ENCODE peak calls at places on chromosome 4, in ten cellular contexts. U is BJ, G is fibroblast of lung, B is astrocyte of the spinal cord, S is GM20000, N is heart left ventricle, J is neural progenitor cell, M is Calu3, C is sigmoid colon, R is kidney epithelial cell. P is an unnamed sample.

GRCh38 chr4:151038452-151039157 is 23.5 kb upstream of the LRBA start:
- DNase-seq in U (no peak), G (no peak), B (no peak), S (no peak), N (no peak), J (no peak), M (no peak), C (no peak), R (no peak), P (no peak)

GRCh38 chr4:7359302-7360063 is 75.2 kb downstream of the PSAPL1 start:
- DNase-seq in U (no peak), G (no peak), B (no peak), S (no peak), N (no peak), J (no peak), M (peak), C (no peak), R (no peak), P (no peak)

GRCh38 chr4:140497776-140498636 is at the start of gene MGAT4D:
- DNase-seq in U (no peak), G (peak), B (no peak), S (no peak), N (no peak), J (peak), M (peak), C (no peak), R (no peak), P (no peak)

GRCh38 chr4:53321151-53321987 is 44.5 kb downstream of the SCFD2 start:
- DNase-seq in U (peak), G (peak), B (peak), S (no peak), N (no peak), J (no peak), M (no peak), C (no peak), R (peak), P (no peak)

GRCh38 chr4:1416948-1417260 is 10.7 kb upstream of the NKX1-1 start:
- DNase-seq in U (no peak), G (no peak), B (no peak), S (no peak), N (no peak), J (no peak), M (no peak), C (peak), R (no peak), P (no peak)

GRCh38 chr4:7924163-7924562 is 15.5 kb downstream of the AFAP1 start:
- DNase-seq in U (no peak), G (no peak), B (no peak), S (no peak), N (no peak), J (no peak), M (no peak), C (no peak), R (no peak), P (no peak)

GRCh38 chr4:41982716-41983115 is 1.2 kb downstream of the DCAF4L1 start:
- DNase-seq in U (no peak), G (no peak), B (no peak), S (no peak), N (no peak), J (no peak), M (no peak), C (no peak), R (no peak), P (no peak)

GRCh38 chr4:99536848-99537247 is 26.0 kb downstream of the C4orf17 start:
- DNase-seq in U (no peak), G (no peak), B (no peak), S (no peak), N (no peak), J (no peak), M (no peak), C (no peak), R (no peak), P (no peak)

GRCh38 chr4:150402968-150403367 is 179.0 kb upstream of the MAB21L2 start:
- DNase-seq in U (no peak), G (peak), B (peak), S (peak), N (peak), J (peak), M (peak), C (peak), R (peak), P (no peak)

GRCh38 chr4:24657768-24658617 is 73.6 kb upstream of the DHX15 start:
- DNase-seq in U (no peak), G (peak), B (peak), S (peak), N (peak), J (peak), M (peak), C (no peak), R (peak), P (peak)

GRCh38 chr4:155529197-155529596 is 137.5 kb upstream of the GUCY1A1 start:
- DNase-seq in U (no peak), G (peak), B (no peak), S (peak), N (no peak), J (peak), M (peak), C (no peak), R (no peak), P (peak)

GRCh38 chr4:153024466-153024865 is 88.3 kb downstream of the FHDC1 start:
- DNase-seq in U (no peak), G (no peak), B (no peak), S (no peak), N (no peak), J (no peak), M (no peak), C (no peak), R (no peak), P (no peak)

GRCh38 chr4:15714616-15715015 is 11.8 kb downstream of the BST1 start:
- DNase-seq in U (no peak), G (peak), B (peak), S (no peak), N (peak), J (no peak), M (no peak), C (no peak), R (no peak), P (no peak)

GRCh38 chr4:16029886-16030285 is 53.9 kb downstream of the PROM1 start:
- DNase-seq in U (no peak), G (no peak), B (no peak), S (no peak), N (no peak), J (no peak), M (no peak), C (no peak), R (no peak), P (no peak)

GRCh38 chr4:78145622-78146021 is 88.5 kb downstream of the FRAS1 start:
- DNase-seq in U (no peak), G (no peak), B (peak), S (no peak), N (no peak), J (no peak), M (no peak), C (no peak), R (no peak), P (no peak)

GRCh38 chr4:55615008-55615407 is 21.1 kb downstream of the NMU start:
- DNase-seq in U (no peak), G (no peak), B (no peak), S (no peak), N (no peak), J (no peak), M (no peak), C (no peak), R (no peak), P (no peak)

GRCh38 chr4:48254381-48255072 is 15.1 kb downstream of the TEC start:
- DNase-seq in U (no peak), G (peak), B (peak), S (no peak), N (peak), J (no peak), M (no peak), C (no peak), R (no peak), P (no peak)

GRCh38 chr4:74451214-74451661 is 6.3 kb downstream of the AREG start:
- DNase-seq in U (no peak), G (peak), B (peak), S (no peak), N (no peak), J (no peak), M (peak), C (no peak), R (no peak), P (no peak)

GRCh38 chr4:12724520-12724919 is 759.6 kb downstream of the RAB28 start:
- DNase-seq in U (no peak), G (no peak), B (no peak), S (no peak), N (no peak), J (peak), M (no peak), C (no peak), R (no peak), P (peak)

GRCh38 chr4:43316813-43317212 is 424.3 kb downstream of the GRXCR1 start:
- DNase-seq in U (no peak), G (peak), B (peak), S (no peak), N (no peak), J (no peak), M (no peak), C (no peak), R (no peak), P (no peak)

GRCh38 chr4:21976166-21976565 is 27.6 kb upstream of the KCNIP4 start:
- DNase-seq in U (no peak), G (no peak), B (no peak), S (no peak), N (no peak), J (no peak), M (no peak), C (no peak), R (no peak), P (no peak)

GRCh38 chr4:152052431-152053057 is 291.7 kb upstream of the GATB start:
- DNase-seq in U (no peak), G (peak), B (peak), S (no peak), N (no peak), J (no peak), M (no peak), C (no peak), R (no peak), P (no peak)

GRCh38 chr4:152348670-152349069 is 187.2 kb downstream of the FBXW7 start:
- DNase-seq in U (no peak), G (peak), B (peak), S (no peak), N (no peak), J (peak), M (no peak), C (no peak), R (no peak), P (no peak)

GRCh38 chr4:19327364-19327763 is 924.3 kb upstream of the SLIT2 start:
- DNase-seq in U (peak), G (peak), B (no peak), S (no peak), N (no peak), J (no peak), M (no peak), C (no peak), R (no peak), P (no peak)

GRCh38 chr4:185143596-185143969 is 517 bp downstream of the SLC25A4 start:
- DNase-seq in U (no peak), G (peak), B (peak), S (no peak), N (peak), J (no peak), M (peak), C (peak), R (no peak), P (no peak)

GRCh38 chr4:185119927-185120630 is 23.0 kb upstream of the SLC25A4 start:
- DNase-seq in U (no peak), G (peak), B (no peak), S (no peak), N (no peak), J (no peak), M (no peak), C (no peak), R (no peak), P (peak)

GRCh38 chr4:110653602-110654253 is 30.9 kb upstream of the PITX2 start:
- DNase-seq in U (no peak), G (no peak), B (no peak), S (no peak), N (no peak), J (no peak), M (no peak), C (no peak), R (no peak), P (no peak)

GRCh38 chr4:78706302-78706701 is 69.8 kb upstream of the BMP2K start:
- DNase-seq in U (no peak), G (peak), B (no peak), S (no peak), N (no peak), J (no peak), M (peak), C (no peak), R (no peak), P (no peak)

GRCh38 chr4:81227968-81228367 is 12.9 kb upstream of the PRKG2 start:
- DNase-seq in U (no peak), G (no peak), B (no peak), S (no peak), N (no peak), J (no peak), M (no peak), C (no peak), R (no peak), P (no peak)

GRCh38 chr4:130568746-130569145 is 1472.8 kb downstream of the C4orf33 start:
- DNase-seq in U (no peak), G (no peak), B (peak), S (no peak), N (no peak), J (no peak), M (no peak), C (no peak), R (no peak), P (no peak)

GRCh38 chr4:91653067-91653466 is 650.7 kb upstream of the GRID2 start:
- DNase-seq in U (no peak), G (no peak), B (no peak), S (no peak), N (no peak), J (no peak), M (no peak), C (no peak), R (no peak), P (no peak)

GRCh38 chr4:141860974-141861373 is 224.6 kb downstream of the IL15 start:
- DNase-seq in U (no peak), G (no peak), B (no peak), S (no peak), N (no peak), J (no peak), M (peak), C (no peak), R (no peak), P (no peak)
- TF ChIP-seq CTCF in U (no peak), G (no peak), B (no peak), S (no peak), N (no peak), J (no peak), M (no peak), C (no peak), R (no peak), P (no peak)

GRCh38 chr4:146029939-146030710 is 91.5 kb upstream of the ZNF827 start:
- DNase-seq in U (no peak), G (no peak), B (no peak), S (peak), N (no peak), J (no peak), M (peak), C (no peak), R (no peak), P (peak)

GRCh38 chr4:146033149-146033548 is 94.5 kb upstream of the ZNF827 start:
- DNase-seq in U (no peak), G (no peak), B (no peak), S (no peak), N (no peak), J (no peak), M (peak), C (no peak), R (peak), P (no peak)

GRCh38 chr4:146032234-146032860 is 93.7 kb upstream of the ZNF827 start:
- DNase-seq in U (no peak), G (no peak), B (no peak), S (no peak), N (no peak), J (no peak), M (peak), C (no peak), R (no peak), P (no peak)

GRCh38 chr4:146023334-146023967 is 84.8 kb upstream of the ZNF827 start:
- DNase-seq in U (no peak), G (no peak), B (no peak), S (peak), N (no peak), J (no peak), M (no peak), C (no peak), R (no peak), P (no peak)

DNA sequence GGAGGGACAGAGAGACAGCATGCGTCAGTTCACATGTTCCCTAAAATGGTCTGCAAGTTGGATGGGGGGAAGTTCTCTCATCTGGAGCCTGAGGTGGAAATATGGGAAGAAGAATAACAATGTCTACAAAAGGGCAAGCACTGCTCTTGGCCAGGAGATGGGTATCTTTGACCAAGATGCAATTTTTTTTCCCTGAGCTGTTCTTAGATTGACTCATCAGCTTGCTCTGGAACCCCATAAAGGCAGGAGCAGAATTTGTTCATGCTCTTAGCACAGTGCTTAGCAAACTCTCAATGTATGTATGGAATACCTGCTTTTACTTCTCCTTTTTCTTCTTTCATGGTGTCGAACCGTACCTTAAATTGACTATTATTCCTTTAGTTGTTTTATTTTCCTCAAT is 90.5 kb upstream of the ZNF827 start:
- DNase-seq in U (no peak), G (peak), B (peak), S (no peak), N (no peak), J (no peak), M (no peak), C (no peak), R (no peak), P (no peak)
- TF ChIP-seq CTCF in U (no peak), G (no peak), B (peak), S (peak), N (no peak), J (no peak), M (no peak), C (no peak), R (no peak), P (peak)

GRCh38 chr4:64713256-64713840 is 304.1 kb upstream of the TECRL start:
- DNase-seq in U (no peak), G (peak), B (peak), S (peak), N (no peak), J (peak), M (no peak), C (no peak), R (no peak), P (peak)

GRCh38 chr4:64721106-64721505 is 311.9 kb upstream of the TECRL start:
- DNase-seq in U (no peak), G (no peak), B (no peak), S (no peak), N (no peak), J (no peak), M (no peak), C (no peak), R (no peak), P (no peak)

GRCh38 chr4:64715741-64716140 is 306.5 kb upstream of the TECRL start:
- DNase-seq in U (no peak), G (no peak), B (no peak), S (no peak), N (no peak), J (no peak), M (no peak), C (no peak), R (no peak), P (no peak)

DNA sequence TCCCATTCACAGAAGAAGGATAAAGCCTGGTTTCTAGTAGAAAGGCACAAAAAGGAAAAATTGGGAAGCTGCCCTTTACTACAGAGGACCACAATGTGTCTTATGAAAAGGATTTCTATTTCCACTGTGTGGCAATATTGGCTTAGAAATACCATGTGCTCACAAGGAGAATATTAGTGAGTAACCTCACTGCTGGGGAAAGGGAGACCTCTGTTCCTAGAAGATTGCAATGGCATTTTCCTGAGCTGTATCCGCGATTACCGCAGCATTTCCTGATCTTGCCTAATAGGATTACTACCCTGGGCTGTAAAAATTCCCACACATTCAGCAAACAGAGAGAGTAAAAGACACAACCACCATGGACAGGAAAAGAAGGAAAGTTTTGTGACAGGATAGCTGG is 308.8 kb upstream of the TECRL start:
- DNase-seq in U (no peak), G (peak), B (peak), S (no peak), N (no peak), J (peak), M (no peak), C (no peak), R (no peak), P (no peak)
- TF ChIP-seq CTCF in U (no peak), G (no peak), B (peak), S (no peak), N (no peak), J (no peak), M (no peak), C (no peak), R (no peak), P (no peak)

DNA sequence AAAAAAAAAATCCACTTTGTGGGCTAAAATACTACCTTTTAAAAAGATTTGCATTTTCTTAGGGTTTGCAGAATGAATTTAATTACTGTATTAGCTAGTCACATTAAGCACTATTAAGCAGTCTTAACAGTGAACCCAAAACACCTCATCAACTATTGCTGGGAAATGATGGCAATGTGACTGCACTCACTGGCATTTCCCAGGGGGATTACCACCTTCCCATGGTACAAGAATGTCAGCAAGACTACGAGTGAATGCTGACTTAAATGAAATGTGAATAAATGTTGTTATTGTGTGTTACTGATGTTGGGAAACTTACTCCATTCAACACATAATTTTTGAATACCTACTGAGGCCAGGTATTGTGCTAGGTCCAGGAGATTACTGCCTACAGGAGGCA is 10.0 kb upstream of the SLC9B2 start:
- DNase-seq in U (no peak), G (no peak), B (no peak), S (no peak), N (no peak), J (no peak), M (no peak), C (no peak), R (no peak), P (no peak)
- TF ChIP-seq CTCF in U (no peak), G (no peak), B (no peak), S (no peak), N (no peak), J (no peak), M (no peak), C (no peak), R (no peak), P (no peak)

GRCh38 chr4:34720563-34720962 is 1523.8 kb downstream of the ARAP2 start:
- DNase-seq in U (no peak), G (peak), B (peak), S (peak), N (no peak), J (peak), M (no peak), C (no peak), R (peak), P (no peak)
- TF ChIP-seq CTCF in U (peak), G (peak), B (peak), S (peak), N (peak), J (peak), M (no peak), C (no peak), R (peak), P (peak)

GRCh38 chr4:40736910-40737309 is 12.8 kb upstream of the NSUN7 start:
- DNase-seq in U (no peak), G (peak), B (peak), S (peak), N (no peak), J (peak), M (no peak), C (no peak), R (no peak), P (peak)
- TF ChIP-seq CTCF in U (peak), G (peak), B (peak), S (peak), N (peak), J (peak), M (no peak), C (no peak), R (peak), P (peak)

P was measured in GM13977.